ENCODE peak calls at places on chromosomes 12 and 14, in six cellular contexts. Z is A549, R is SK-N-SH, T is WTC11, S is HCT116, A is GM12878. G is an unnamed sample.

GRCh38 chr14:21268612-21269251 is 510 bp downstream of the HNRNPC start:
- DNase-seq in S (peak; percentile 24), R (no peak), A (no peak), T (no peak), Z (no peak), G (peak; percentile 53)

GRCh38 chr12:47360771-47361388 is 281.1 kb upstream of the AMIGO2 start:
- DNase-seq in R (no peak), A (no peak), S (no peak), Z (no peak), T (no peak), G (peak; percentile 87)

GRCh38 chr12:49763006-49763591 is 21.7 kb downstream of the TMBIM6 start:
- DNase-seq in S (no peak), A (no peak), T (peak; percentile 88), Z (peak; percentile 81), R (peak; percentile 72), G (peak; percentile 75)

GRCh38 chr12:11822071-11822818 is 172.8 kb downstream of the ETV6 start:
- DNase-seq in T (no peak), R (no peak), A (peak; percentile 74), S (no peak), Z (no peak), G (peak; percentile 84)

GRCh38 chr12:109358154-109358869 is 10.6 kb downstream of the MYO1H start:
- DNase-seq in R (peak; percentile 25), S (no peak), A (peak; percentile 34), Z (no peak), T (no peak), G (peak; percentile 47)

GRCh38 chr12:67630373-67631088 is 18.0 kb upstream of the DYRK2 start:
- DNase-seq in S (no peak), T (peak; percentile 30), R (peak; percentile 15), Z (no peak), A (peak; percentile 53), G (peak; percentile 65)

GRCh38 chr12:47554046-47554653 is 151.7 kb downstream of the RPAP3 start:
- DNase-seq in R (no peak), Z (no peak), A (no peak), T (no peak), S (no peak), G (no peak)

GRCh38 chr12:132651444-132652100 is 33.0 kb downstream of the P2RX2 start:
- DNase-seq in A (no peak), R (no peak), T (no peak), S (no peak), Z (no peak), G (no peak)

GRCh38 chr14:59305836-59306555 is 117.5 kb downstream of the DAAM1 start:
- DNase-seq in S (no peak), Z (no peak), R (no peak), A (no peak), T (no peak), G (peak; percentile 49)

GRCh38 chr14:35669782-35670181 is 135.8 kb downstream of the INSM2 start:
- DNase-seq in R (no peak), T (no peak), S (peak; percentile 66), Z (no peak), A (no peak), G (no peak)

GRCh38 chr14:59093889-59094288 is 94.6 kb upstream of the DAAM1 start:
- DNase-seq in S (no peak), R (peak; percentile 32), A (no peak), Z (no peak), T (no peak), G (no peak)

GRCh38 chr14:67269338-67270060 is 28.3 kb downstream of the PALS1 start:
- DNase-seq in Z (no peak), T (no peak), S (no peak), R (peak; percentile 4), A (no peak), G (peak; percentile 30)

GRCh38 chr14:34981743-34982420 is 910 bp upstream of the SRP54 start:
- DNase-seq in T (peak; percentile 21), S (peak; percentile 26), Z (no peak), A (no peak), R (peak; percentile 22), G (no peak)

GRCh38 chr12:78315018-78315417 is 484.3 kb downstream of the NAV3 start:
- DNase-seq in R (no peak), Z (no peak), T (no peak), S (no peak), A (no peak), G (no peak)

GRCh38 chr12:9760699-9761406 is at the start of gene CD69:
- DNase-seq in A (peak; percentile 95), Z (no peak), R (no peak), T (no peak), S (no peak), G (peak; percentile 71)

GRCh38 chr12:120342156-120342555 is 14.6 kb upstream of the PLA2G1B start:
- DNase-seq in R (no peak), A (no peak), Z (no peak), S (no peak), T (no peak), G (no peak)

GRCh38 chr12:12794686-12795085 is 9.2 kb downstream of the APOLD1 start:
- DNase-seq in T (no peak), R (no peak), A (no peak), S (no peak), Z (no peak), G (no peak)

GRCh38 chr12:124720687-124721500 is 142.8 kb downstream of the SCARB1 start:
- DNase-seq in R (peak; percentile 83), A (no peak), Z (no peak), T (no peak), S (no peak), G (peak; percentile 86)

GRCh38 chr14:37045340-37046061 is 126.9 kb downstream of the SLC25A21 start:
- DNase-seq in S (no peak), T (no peak), Z (no peak), A (no peak), R (no peak), G (peak; percentile 61)

GRCh38 chr12:106030210-106031175 is 108.3 kb downstream of the NUAK1 start:
- DNase-seq in R (peak; percentile 15), A (no peak), Z (peak; percentile 42), T (no peak), S (no peak), G (peak; percentile 83)

GRCh38 chr12:59317598-59317997 is 278.2 kb upstream of the SLC16A7 start:
- DNase-seq in A (no peak), R (no peak), T (peak; percentile 56), Z (no peak), S (no peak), G (no peak)

GRCh38 chr12:77113971-77114370 is 48.6 kb upstream of the E2F7 start:
- DNase-seq in Z (no peak), T (no peak), A (no peak), R (no peak), S (no peak), G (peak; percentile 64)

GRCh38 chr12:77118696-77119095 is 53.3 kb upstream of the E2F7 start:
- DNase-seq in T (no peak), Z (no peak), R (no peak), A (no peak), S (no peak), G (no peak)

GRCh38 chr12:77115471-77115870 is 50.1 kb upstream of the E2F7 start:
- DNase-seq in A (no peak), R (no peak), S (no peak), Z (no peak), T (no peak), G (no peak)

GRCh38 chr12:77120156-77120555 is 54.8 kb upstream of the E2F7 start:
- DNase-seq in Z (no peak), T (no peak), S (peak; percentile 24), A (no peak), R (no peak), G (peak; percentile 88)

DNA sequence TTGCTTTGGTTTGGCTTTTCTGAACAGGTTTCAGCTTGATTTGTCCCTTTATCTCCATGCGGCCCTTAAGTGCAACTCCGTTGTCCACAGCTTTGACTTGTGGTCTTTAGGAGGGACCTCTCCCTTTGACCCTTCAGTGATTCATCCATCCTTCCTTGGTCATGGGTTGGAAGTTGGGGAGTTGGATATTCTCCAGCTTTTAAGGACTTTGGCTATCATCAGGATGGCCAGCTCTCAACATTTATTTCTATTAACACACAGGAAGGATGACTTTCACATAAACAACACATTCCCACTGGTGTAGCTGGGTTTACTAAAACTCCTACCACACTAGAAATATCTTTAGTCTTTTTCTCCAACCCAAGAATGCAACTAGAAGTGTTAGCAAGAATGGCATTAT is 50.9 kb upstream of the E2F7 start:
- DNase-seq in T (no peak), Z (no peak), R (no peak), A (no peak), S (no peak), G (peak; percentile 53)
- TF ChIP-seq MAX in T (no peak), Z (no peak), R (no peak), A (no peak), S (no peak), G (no peak)

GRCh38 chr14:93906341-93907329 is 20.5 kb upstream of the FAM181A start:
- DNase-seq in S (peak; percentile 63), T (peak; percentile 84), Z (peak; percentile 56), A (no peak), R (peak; percentile 77), G (no peak)

GRCh38 chr14:93901813-93902212 is 25.3 kb upstream of the FAM181A start:
- DNase-seq in A (no peak), R (no peak), S (no peak), T (no peak), Z (no peak), G (no peak)

GRCh38 chr14:93905623-93906022 is 21.5 kb upstream of the FAM181A start:
- DNase-seq in R (no peak), Z (no peak), S (no peak), T (no peak), A (no peak), G (no peak)

GRCh38 chr14:93902619-93903307 is 24.4 kb upstream of the FAM181A start:
- DNase-seq in A (no peak), Z (no peak), R (no peak), S (no peak), T (no peak), G (no peak)

GRCh38 chr14:93903342-93904184 is 23.6 kb upstream of the FAM181A start:
- DNase-seq in S (peak; percentile 15), T (peak; percentile 69), A (no peak), R (peak; percentile 58), Z (peak; percentile 20), G (no peak)
- TF ChIP-seq MAX in S (no peak), T (no peak), A (no peak), R (no peak), Z (no peak), G (no peak)

GRCh38 chr14:52879958-52880357 is 70.9 kb downstream of the FERMT2 start:
- DNase-seq in Z (no peak), R (no peak), T (no peak), A (no peak), S (no peak), G (no peak)
- TF ChIP-seq MAX in Z (no peak), R (no peak), T (no peak), A (no peak), S (no peak), G (no peak)

GRCh38 chr14:64856528-64857445 is 22.9 kb downstream of the SPTB start:
- DNase-seq in A (no peak), R (no peak), T (no peak), Z (no peak), S (no peak), G (no peak)

GRCh38 chr14:64861916-64862315 is 17.8 kb downstream of the SPTB start:
- DNase-seq in R (no peak), T (no peak), S (no peak), A (no peak), Z (no peak), G (no peak)

GRCh38 chr14:64860039-64860438 is 19.7 kb downstream of the SPTB start:
- DNase-seq in A (no peak), R (no peak), T (no peak), Z (no peak), S (no peak), G (no peak)

GRCh38 chr14:64857979-64858740 is 21.5 kb downstream of the SPTB start:
- DNase-seq in Z (no peak), S (no peak), R (no peak), T (no peak), A (no peak), G (no peak)

GRCh38 chr14:64855732-64856527 is 23.8 kb downstream of the SPTB start:
- DNase-seq in S (no peak), Z (no peak), R (no peak), A (no peak), T (no peak), G (no peak)
- TF ChIP-seq MAX in S (no peak), Z (no peak), R (no peak), A (no peak), T (no peak), G (no peak)